ENCODE peak calls at places on chromosomes 4 and X, in four cellular contexts. Y is HCT116, G is body of pancreas, R is tibial nerve. V is an unnamed sample.

GRCh38 chr4:135122457-135122856 is 920.9 kb upstream of the PABPC4L start:
- DNase-seq in Y (no peak), G (no peak), R (no peak), V (no peak)

GRCh38 chrX:1159515-1159914 is 52.9 kb downstream of the CRLF2 start:
- DNase-seq in Y (no peak), G (no peak), R (no peak), V (no peak)

GRCh38 chr4:36269116-36269515 is 12.3 kb upstream of the DTHD1 start:
- DNase-seq in Y (no peak), G (no peak), R (no peak), V (no peak)

GRCh38 chr4:18850763-18851331 is 829.3 kb upstream of the LCORL start:
- DNase-seq in Y (no peak), G (no peak), R (no peak), V (no peak)

GRCh38 chr4:7597281-7597680 is 162.6 kb upstream of the PSAPL1 start:
- DNase-seq in Y (no peak), G (no peak), R (no peak), V (no peak)

GRCh38 chr4:55896622-55897021 is 43.2 kb downstream of the EXOC1 start:
- DNase-seq in Y (no peak), G (no peak), R (no peak), V (no peak)

GRCh38 chrX:9676311-9676710 is 89.3 kb downstream of the GPR143 start:
- DNase-seq in Y (no peak), G (no peak), R (no peak), V (no peak)

GRCh38 chr4:102612195-102612594 is 111.0 kb downstream of the NFKB1 start:
- DNase-seq in Y (no peak), G (no peak), R (no peak), V (no peak)

GRCh38 chr4:154407483-154407882 is 84.1 kb downstream of the DCHS2 start:
- DNase-seq in Y (no peak), G (no peak), R (no peak), V (no peak)

GRCh38 chrX:118694628-118695027 is 32.8 kb upstream of the IL13RA1 start:
- DNase-seq in Y (no peak), G (no peak), R (no peak), V (no peak)

GRCh38 chr4:120870279-120870673 is 52.2 kb downstream of the PRDM5 start:
- DNase-seq in Y (no peak), G (no peak), R (no peak), V (no peak)

GRCh38 chr4:99506781-99507180 is 4.0 kb upstream of the C4orf17 start:
- DNase-seq in Y (no peak), G (no peak), R (no peak), V (no peak)

GRCh38 chrX:118807151-118808017 is 16.2 kb upstream of the ZCCHC12 start:
- DNase-seq in Y (peak; percentile 15), G (peak; percentile 54), R (peak; percentile 16), V (no peak)

GRCh38 chr4:14906805-14907204 is 95.5 kb upstream of the CPEB2 start:
- DNase-seq in Y (no peak), G (no peak), R (no peak), V (no peak)

GRCh38 chr4:94446386-94446785 is 5.4 kb upstream of the PDLIM5 start:
- DNase-seq in Y (no peak), G (no peak), R (no peak), V (no peak)

GRCh38 chrX:49921109-49921508 is 1.3 kb upstream of the CLCN5 start:
- DNase-seq in Y (no peak), G (no peak), R (no peak), V (no peak)

GRCh38 chrX:49919617-49920016 is 2.8 kb upstream of the CLCN5 start:
- DNase-seq in Y (no peak), G (peak; percentile 75), R (peak; percentile 41), V (no peak)

DNA sequence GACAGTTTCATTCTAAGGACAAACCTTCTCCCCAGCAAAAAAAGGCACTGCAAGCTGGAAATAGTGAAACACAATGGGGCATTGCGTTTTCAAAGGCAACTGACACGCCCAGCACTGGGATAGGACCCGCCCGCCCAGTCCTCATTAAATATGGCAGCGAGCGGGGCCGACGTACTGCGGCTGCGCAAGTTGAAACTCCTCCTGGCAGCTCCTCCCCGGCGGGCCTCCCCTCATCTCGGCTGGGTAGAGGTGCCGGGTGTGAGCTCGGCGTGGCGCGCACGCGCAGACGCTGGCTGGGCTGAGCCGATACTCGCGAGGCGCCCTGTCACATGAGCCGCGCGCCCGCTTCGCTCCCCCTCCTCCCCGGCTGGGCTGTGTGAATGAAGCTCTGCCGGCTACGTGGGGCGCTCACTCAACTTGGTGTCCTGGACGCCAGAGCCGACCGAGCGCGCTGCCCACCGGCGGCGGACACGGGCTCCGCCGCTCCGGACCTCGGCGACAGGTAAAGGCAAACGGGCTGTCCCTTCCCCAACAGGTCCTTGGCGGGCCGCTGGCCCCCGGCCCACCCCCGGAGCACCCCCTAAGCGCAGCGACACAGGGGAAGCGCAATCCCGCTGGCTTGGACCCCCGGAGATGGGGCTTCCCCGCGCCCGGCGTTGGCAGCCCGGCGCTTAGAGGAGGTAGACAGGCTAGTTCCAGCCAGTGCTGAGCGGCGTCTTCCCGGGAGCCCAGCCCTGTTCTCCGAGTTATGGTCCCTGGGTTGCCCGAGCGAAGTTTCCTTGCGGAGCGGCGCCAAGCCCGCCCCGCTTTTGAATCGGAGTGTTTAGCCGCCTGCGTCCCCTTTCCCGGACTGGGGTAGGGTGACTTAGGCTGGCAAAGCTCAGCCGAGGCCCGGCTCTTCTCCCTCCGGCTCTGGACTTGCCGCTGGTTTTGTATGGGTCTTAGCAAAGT is at the start of gene CLCN5:
- DNase-seq in Y (peak; percentile 85), G (peak; percentile 98), R (peak; percentile 88), V (peak; percentile 44)
- TF ChIP-seq POLR2A in Y (no peak), G (peak; percentile 73), R (peak; percentile 50), V (peak; percentile 37)

DNA sequence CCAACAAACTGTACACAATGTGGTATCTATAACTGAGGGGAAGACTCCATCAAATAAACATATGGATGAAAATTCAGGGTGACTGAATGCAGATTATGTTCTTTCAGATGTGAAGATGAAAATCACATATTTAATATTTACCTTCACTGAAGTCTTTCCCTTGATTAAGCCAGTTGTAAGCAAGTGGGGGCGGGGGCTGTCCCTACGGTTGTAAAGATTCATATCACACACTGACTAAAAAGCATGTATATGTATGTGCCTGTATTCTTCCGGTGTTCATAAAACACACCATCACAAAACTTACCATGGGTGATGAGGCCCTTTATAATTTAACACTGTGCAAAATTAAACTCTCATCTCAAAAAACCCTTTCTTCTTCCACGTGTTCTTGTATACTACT is 1.3 kb downstream of the TAB3 start:
- DNase-seq in Y (no peak), G (no peak), R (no peak), V (no peak)
- TF ChIP-seq POLR2A in Y (no peak), G (no peak), R (no peak), V (no peak)

DNA sequence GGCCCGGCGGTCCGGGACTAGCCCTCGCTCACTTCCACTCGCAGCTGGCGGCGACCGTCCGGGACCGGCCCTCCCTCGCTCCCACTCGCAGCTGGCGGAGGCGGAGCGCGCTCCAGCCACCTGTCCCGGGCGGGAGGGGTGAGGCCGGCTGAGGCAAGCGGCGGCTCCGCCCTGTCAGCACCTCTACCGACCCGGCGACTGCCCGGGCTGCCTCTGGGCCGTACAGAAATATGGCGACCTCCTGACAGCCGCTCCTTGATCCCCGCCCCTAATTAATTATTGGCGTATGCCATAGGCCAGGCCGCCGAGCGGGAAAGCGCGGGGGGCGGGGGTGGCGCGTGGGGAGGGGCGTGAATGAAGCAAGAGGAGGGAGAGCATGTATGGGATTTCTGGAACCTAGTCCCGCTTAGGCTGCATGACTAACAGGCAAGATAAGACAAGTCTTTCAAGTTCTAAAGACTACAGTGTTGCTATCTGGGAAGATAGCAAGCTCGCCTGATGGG is at the start of gene MORC4:
- DNase-seq in Y (peak; percentile 67), G (peak; percentile 91), R (peak; percentile 63), V (peak; percentile 64)
- TF ChIP-seq POLR2A in Y (no peak), G (peak; percentile 80), R (peak; percentile 28), V (peak; percentile 46)

GRCh38 chrX:2489446-2490445 is 11.0 kb downstream of the DHRSX start:
- DNase-seq in Y (no peak), G (no peak), R (no peak), V (no peak)
- TF ChIP-seq POLR2A in Y (no peak), G (no peak), R (no peak), V (no peak)

DNA sequence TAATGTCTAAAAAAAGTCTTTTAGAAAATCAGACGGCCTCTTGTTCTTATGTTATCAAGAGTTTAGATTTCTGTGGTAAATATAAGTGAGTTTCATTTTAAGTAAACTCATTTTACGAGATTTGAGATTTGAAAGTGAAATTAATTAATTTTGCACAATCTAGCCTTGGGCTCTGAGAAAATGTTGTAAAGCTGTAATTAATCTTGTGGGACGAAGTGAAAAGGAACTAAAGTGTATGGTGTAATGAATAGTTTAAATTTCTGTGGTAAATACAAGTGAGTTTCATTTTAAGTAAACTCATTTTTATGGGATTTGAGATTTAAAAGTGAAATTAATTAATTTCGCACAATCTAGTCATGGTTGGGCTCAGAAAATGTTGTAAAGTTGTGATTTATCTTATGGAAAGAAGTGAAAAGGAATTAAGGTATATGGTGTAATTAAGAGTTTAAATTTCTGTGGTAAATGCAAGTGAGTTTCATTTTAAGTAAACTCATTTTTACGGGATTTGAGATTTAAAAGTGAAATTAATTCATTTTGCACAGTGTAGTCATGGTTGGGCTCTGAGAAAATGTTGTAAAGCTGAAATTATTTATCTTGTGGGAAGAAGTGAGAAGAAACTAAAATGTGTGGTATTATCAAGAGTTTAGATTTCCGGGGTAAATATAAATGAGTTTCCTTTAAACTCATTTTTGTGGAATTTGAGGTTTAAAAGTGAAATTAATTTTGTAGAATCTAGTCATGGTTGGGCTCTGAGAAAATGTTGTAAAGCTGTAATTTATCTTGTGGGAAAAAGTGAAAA is 1.6 kb downstream of the SCML1 start:
- DNase-seq in Y (no peak), G (no peak), R (no peak), V (no peak)
- TF ChIP-seq POLR2A in Y (no peak), G (no peak), R (no peak), V (no peak)

DNA sequence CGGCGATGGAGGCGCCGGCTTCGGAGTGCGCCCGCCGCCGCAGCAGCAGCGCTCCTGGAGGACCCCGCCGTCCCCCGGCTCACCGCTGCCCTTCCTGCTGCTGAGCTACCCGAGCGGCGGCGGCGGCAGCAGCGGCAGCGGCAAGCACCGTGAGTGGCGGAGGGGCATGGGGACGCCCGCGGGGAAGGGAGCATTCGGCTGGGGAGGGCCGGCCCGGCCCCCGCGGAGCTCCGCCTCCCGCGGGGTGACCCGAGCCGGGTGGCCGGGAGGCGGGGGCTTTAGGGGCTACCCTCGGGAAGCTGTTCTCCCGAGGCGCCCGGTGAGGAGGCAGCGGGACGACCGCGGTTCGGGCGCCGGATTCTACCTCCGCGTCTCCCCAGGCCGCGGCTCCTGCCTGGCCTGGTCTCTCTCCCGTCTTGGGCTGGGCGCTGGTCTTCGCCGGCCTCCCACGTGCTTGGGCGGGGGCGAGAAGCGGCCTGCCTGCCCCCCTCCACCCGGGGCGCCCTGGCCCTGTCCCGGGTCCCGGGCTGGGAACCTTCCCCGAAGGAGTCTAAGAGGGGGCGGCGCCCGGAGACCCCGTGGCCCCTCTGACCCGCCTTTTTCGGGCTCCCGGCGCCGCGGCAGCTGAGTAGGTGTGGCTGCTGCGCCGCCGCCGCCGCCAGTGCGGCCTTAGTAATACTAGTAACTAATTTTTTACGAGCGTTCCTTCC is 16.5 kb upstream of the RUFY3 start:
- DNase-seq in Y (no peak), G (peak; percentile 57), R (peak; percentile 49), V (no peak)
- TF ChIP-seq POLR2A in Y (no peak), G (peak; percentile 66), R (no peak), V (peak; percentile 31)

DNA sequence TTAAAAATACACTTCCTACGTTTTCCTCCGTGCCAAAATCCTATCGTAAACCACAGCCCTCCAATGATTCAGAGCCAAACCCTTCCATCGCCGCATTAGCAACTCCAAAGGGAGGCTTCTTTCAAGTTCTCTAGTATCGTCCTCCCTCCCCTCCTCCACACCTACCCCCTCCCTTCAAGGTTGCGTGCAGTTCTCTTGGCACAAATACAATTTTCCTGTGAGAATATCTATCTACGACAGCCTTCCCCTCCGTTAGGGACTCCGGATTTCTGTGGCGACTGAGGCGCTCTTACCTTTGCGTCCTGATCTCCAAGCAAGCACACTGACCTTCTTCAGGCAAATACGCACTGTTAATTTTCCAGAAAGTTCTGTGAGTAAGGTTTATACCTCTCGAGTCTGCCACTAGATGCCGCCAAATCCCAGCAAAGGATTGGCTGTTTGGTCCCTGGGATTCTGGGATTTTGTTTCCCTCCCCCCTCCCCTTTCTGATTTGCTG is 1.2 kb upstream of the MORF4L2 start:
- DNase-seq in Y (peak; percentile 64), G (peak; percentile 73), R (peak; percentile 72), V (peak; percentile 14)
- TF ChIP-seq POLR2A in Y (no peak), G (peak; percentile 70), R (peak; percentile 11), V (no peak)

V was measured in H54.